ENCODE peak calls at places on chromosomes 12 and 14, in six cellular contexts. One of them, this sample, is unnamed.

GRCh38 chr14:96403409-96403808 is 11.5 kb downstream of the AK7 start:
- DNase-seq in GM12891: no peak
- DNase-seq in HepG2: no peak
- DNase-seq in K562: no peak
- DNase-seq in H1: no peak
- DNase-seq in GM12878: no peak
- DNase-seq in this sample: no peak

GRCh38 chr14:100261621-100262020 is 22.7 kb downstream of the YY1 start:
- DNase-seq in GM12891: no peak
- DNase-seq in HepG2: no peak
- DNase-seq in K562: no peak
- DNase-seq in H1: no peak
- DNase-seq in GM12878: no peak
- DNase-seq in this sample: no peak

GRCh38 chr12:104416637-104417036 is 40.1 kb upstream of the CHST11 start:
- DNase-seq in GM12891: no peak
- DNase-seq in HepG2: no peak
- DNase-seq in K562: no peak
- DNase-seq in H1: no peak
- DNase-seq in GM12878: no peak
- DNase-seq in this sample: no peak

GRCh38 chr12:93358821-93359220 is 18.9 kb upstream of the NUDT4 start:
- DNase-seq in GM12891: no peak
- DNase-seq in HepG2: no peak
- DNase-seq in K562: no peak
- DNase-seq in H1: no peak
- DNase-seq in GM12878: no peak
- DNase-seq in this sample: no peak

GRCh38 chr12:101806280-101806679 is 24.5 kb downstream of the GNPTAB start:
- DNase-seq in GM12891: no peak
- DNase-seq in HepG2: no peak
- DNase-seq in K562: no peak
- DNase-seq in H1: no peak
- DNase-seq in GM12878: no peak
- DNase-seq in this sample: no peak

GRCh38 chr14:82647088-82647697 is 1113.5 kb upstream of the SEL1L start:
- DNase-seq in GM12891: no peak
- DNase-seq in HepG2: no peak
- DNase-seq in K562: no peak
- DNase-seq in H1: no peak
- DNase-seq in GM12878: no peak
- DNase-seq in this sample: no peak

GRCh38 chr12:121530600-121531355 is 50.0 kb downstream of the KDM2B start:
- DNase-seq in GM12891: peak
- DNase-seq in HepG2: no peak
- DNase-seq in K562: peak
- DNase-seq in H1: no peak
- DNase-seq in GM12878: no peak
- DNase-seq in this sample: peak

GRCh38 chr12:132030367-132031038 is 80.8 kb downstream of the EP400 start:
- DNase-seq in GM12891: no peak
- DNase-seq in HepG2: no peak
- DNase-seq in K562: no peak
- DNase-seq in H1: no peak
- DNase-seq in GM12878: no peak
- DNase-seq in this sample: no peak

GRCh38 chr12:118611295-118611694 is 234.9 kb downstream of the SUDS3 start:
- DNase-seq in GM12891: no peak
- DNase-seq in HepG2: no peak
- DNase-seq in K562: no peak
- DNase-seq in H1: no peak
- DNase-seq in GM12878: no peak
- DNase-seq in this sample: no peak

GRCh38 chr14:36465178-36465577 is 54.9 kb downstream of the NKX2-1 start:
- DNase-seq in GM12891: no peak
- DNase-seq in HepG2: no peak
- DNase-seq in K562: no peak
- DNase-seq in H1: no peak
- DNase-seq in GM12878: no peak
- DNase-seq in this sample: no peak

GRCh38 chr12:105256921-105257320 is 20.9 kb upstream of the APPL2 start:
- DNase-seq in GM12891: no peak
- DNase-seq in HepG2: no peak
- DNase-seq in K562: no peak
- DNase-seq in H1: no peak
- DNase-seq in GM12878: no peak
- DNase-seq in this sample: no peak

GRCh38 chr14:31880935-31881334 is 196.2 kb upstream of the ARHGAP5 start:
- DNase-seq in GM12891: no peak
- DNase-seq in HepG2: peak
- DNase-seq in K562: no peak
- DNase-seq in H1: no peak
- DNase-seq in GM12878: no peak
- DNase-seq in this sample: no peak

GRCh38 chr12:53097564-53098353 is at the start of gene IGFBP6:
- DNase-seq in GM12891: no peak
- DNase-seq in HepG2: no peak
- DNase-seq in K562: peak
- DNase-seq in H1: peak
- DNase-seq in GM12878: no peak
- DNase-seq in this sample: no peak

GRCh38 chr12:39620664-39621658 is 1.4 kb upstream of the ABCD2 start:
- DNase-seq in GM12891: no peak
- DNase-seq in HepG2: no peak
- DNase-seq in K562: no peak
- DNase-seq in H1: no peak
- DNase-seq in GM12878: peak
- DNase-seq in this sample: no peak

GRCh38 chr14:99190696-99191662 is 81.0 kb downstream of the BCL11B start:
- DNase-seq in GM12891: no peak
- DNase-seq in HepG2: no peak
- DNase-seq in K562: no peak
- DNase-seq in H1: no peak
- DNase-seq in GM12878: no peak
- DNase-seq in this sample: no peak

GRCh38 chr14:54894995-54895394 is 7.6 kb downstream of the GCH1 start:
- DNase-seq in GM12891: no peak
- DNase-seq in HepG2: no peak
- DNase-seq in K562: no peak
- DNase-seq in H1: no peak
- DNase-seq in GM12878: no peak
- DNase-seq in this sample: no peak

DNA sequence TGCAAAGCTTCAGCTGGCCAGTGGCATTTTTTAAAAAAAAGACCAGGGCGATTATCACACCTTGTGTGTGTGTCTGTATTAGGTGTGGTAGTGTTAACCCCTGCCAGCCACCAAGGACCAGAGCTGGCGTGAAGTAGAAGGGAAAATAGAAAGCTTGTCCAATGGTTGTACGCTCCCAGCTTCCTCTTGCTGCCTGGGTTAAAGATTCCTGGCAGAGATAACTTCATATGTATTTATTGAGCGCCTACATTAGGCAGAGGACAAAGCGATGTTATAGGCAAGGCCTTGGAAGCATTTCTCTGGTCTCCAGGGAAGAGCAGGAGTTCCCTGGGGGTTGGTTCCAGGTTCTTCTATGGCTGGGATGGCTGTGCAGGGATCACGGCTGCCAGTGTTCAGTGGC is 3.2 kb downstream of the JDP2 start:
- DNase-seq in GM12891: no peak
- DNase-seq in HepG2: no peak
- DNase-seq in K562: no peak
- DNase-seq in H1: no peak
- DNase-seq in GM12878: no peak
- DNase-seq in this sample: no peak
- TF ChIP-seq TAF1 in GM12891: no peak
- TF ChIP-seq TAF1 in HepG2: no peak
- TF ChIP-seq TAF1 in K562: no peak
- TF ChIP-seq TAF1 in H1: no peak
- TF ChIP-seq TAF1 in GM12878: no peak
- TF ChIP-seq TAF1 in this sample: no peak

GRCh38 chr14:35121026-35121886 is 534 bp downstream of the PPP2R3C start:
- DNase-seq in GM12891: no peak
- DNase-seq in HepG2: no peak
- DNase-seq in K562: no peak
- DNase-seq in H1: no peak
- DNase-seq in GM12878: no peak
- DNase-seq in this sample: no peak

GRCh38 chr14:35122696-35123387 is 490 bp downstream of the PRORP start:
- DNase-seq in GM12891: no peak
- DNase-seq in HepG2: peak
- DNase-seq in K562: no peak
- DNase-seq in H1: no peak
- DNase-seq in GM12878: no peak
- DNase-seq in this sample: no peak

GRCh38 chr14:35124127-35124526 is 1.8 kb downstream of the PRORP start:
- DNase-seq in GM12891: no peak
- DNase-seq in HepG2: no peak
- DNase-seq in K562: no peak
- DNase-seq in H1: no peak
- DNase-seq in GM12878: no peak
- DNase-seq in this sample: no peak

GRCh38 chr14:35123388-35123703 is 994 bp downstream of the PRORP start:
- DNase-seq in GM12891: no peak
- DNase-seq in HepG2: no peak
- DNase-seq in K562: no peak
- DNase-seq in H1: no peak
- DNase-seq in GM12878: no peak
- DNase-seq in this sample: no peak

DNA sequence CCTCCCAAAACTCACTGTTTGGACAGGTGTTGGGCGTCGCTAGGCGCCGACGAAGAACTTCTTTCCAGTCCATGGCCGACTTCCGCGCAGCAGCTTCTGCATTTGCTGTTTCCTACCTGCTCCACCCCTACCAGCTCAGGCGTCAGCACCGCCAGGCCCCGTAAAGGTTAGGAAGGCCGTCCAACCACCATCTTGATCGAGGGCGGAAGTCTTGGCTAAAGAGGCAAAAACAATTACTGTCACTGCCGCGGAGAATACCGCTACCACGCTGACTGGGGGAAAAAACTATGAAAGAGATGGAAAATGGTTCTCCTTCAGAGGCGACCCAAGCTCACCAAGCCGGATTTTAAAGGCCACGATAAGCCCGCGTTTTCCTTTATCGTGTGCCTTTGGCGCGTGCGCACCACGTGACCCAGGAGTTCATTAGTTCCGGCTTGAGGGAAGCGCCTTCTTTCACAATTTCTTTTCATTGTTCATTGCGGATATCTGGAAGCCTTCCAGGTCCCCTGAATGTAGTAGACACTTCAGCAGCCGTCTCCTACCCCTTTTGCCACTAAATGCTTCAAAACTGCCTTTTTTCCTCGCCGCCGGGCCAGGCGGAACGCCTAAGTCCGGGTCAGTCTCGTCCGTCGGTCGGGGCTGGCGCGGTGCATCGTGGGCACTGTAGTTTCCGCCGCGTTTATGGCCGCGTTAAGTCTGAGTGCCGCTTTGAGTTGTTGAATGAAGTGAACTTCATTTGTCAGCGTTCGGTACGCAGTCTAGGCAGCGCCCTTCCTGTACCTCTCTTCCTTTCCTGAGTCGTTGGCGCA is at the start of the genes PPP2R3C and PRORP:
- DNase-seq in GM12891: peak
- DNase-seq in HepG2: peak
- DNase-seq in K562: peak
- DNase-seq in H1: peak
- DNase-seq in GM12878: peak
- DNase-seq in this sample: peak
- TF ChIP-seq POLR2A in GM12891: peak
- TF ChIP-seq POLR2A in HepG2: peak
- TF ChIP-seq POLR2A in K562: peak
- TF ChIP-seq POLR2A in H1: peak
- TF ChIP-seq POLR2A in GM12878: peak
- TF ChIP-seq POLR2A in this sample: peak

GRCh38 chr14:63664143-63664460 is 22.4 kb upstream of the WDR89 start:
- DNase-seq in GM12891: no peak
- DNase-seq in HepG2: peak
- DNase-seq in K562: no peak
- DNase-seq in H1: no peak
- DNase-seq in GM12878: no peak
- DNase-seq in this sample: no peak

GRCh38 chr14:63659726-63660125 is 18.1 kb upstream of the WDR89 start:
- DNase-seq in GM12891: no peak
- DNase-seq in HepG2: peak
- DNase-seq in K562: no peak
- DNase-seq in H1: no peak
- DNase-seq in GM12878: no peak
- DNase-seq in this sample: no peak

GRCh38 chr14:63662776-63663175 is 21.1 kb upstream of the WDR89 start:
- DNase-seq in GM12891: no peak
- DNase-seq in HepG2: no peak
- DNase-seq in K562: no peak
- DNase-seq in H1: no peak
- DNase-seq in GM12878: no peak
- DNase-seq in this sample: no peak

GRCh38 chr14:63666326-63666725 is 24.7 kb upstream of the WDR89 start:
- DNase-seq in GM12891: no peak
- DNase-seq in HepG2: no peak
- DNase-seq in K562: no peak
- DNase-seq in H1: no peak
- DNase-seq in GM12878: no peak
- DNase-seq in this sample: no peak

GRCh38 chr14:63663428-63664142 is 21.9 kb upstream of the WDR89 start:
- DNase-seq in GM12891: no peak
- DNase-seq in HepG2: peak
- DNase-seq in K562: no peak
- DNase-seq in H1: no peak
- DNase-seq in GM12878: no peak
- DNase-seq in this sample: no peak
- TF ChIP-seq TAF1 in GM12891: no peak
- TF ChIP-seq TAF1 in HepG2: no peak
- TF ChIP-seq TAF1 in K562: no peak
- TF ChIP-seq TAF1 in H1: no peak
- TF ChIP-seq TAF1 in GM12878: no peak
- TF ChIP-seq TAF1 in this sample: no peak

GRCh38 chr12:1592444-1593231 is 1.7 kb downstream of the FBXL14 start:
- DNase-seq in GM12891: no peak
- DNase-seq in HepG2: no peak
- DNase-seq in K562: peak
- DNase-seq in H1: peak
- DNase-seq in GM12878: no peak
- DNase-seq in this sample: peak

GRCh38 chr12:1594045-1594294 is 411 bp downstream of the FBXL14 start:
- DNase-seq in GM12891: peak
- DNase-seq in HepG2: no peak
- DNase-seq in K562: no peak
- DNase-seq in H1: no peak
- DNase-seq in GM12878: no peak
- DNase-seq in this sample: peak

GRCh38 chr12:1594295-1595025 is at the start of gene FBXL14:
- DNase-seq in GM12891: peak
- DNase-seq in HepG2: peak
- DNase-seq in K562: peak
- DNase-seq in H1: peak
- DNase-seq in GM12878: no peak
- DNase-seq in this sample: peak

GRCh38 chr12:1595026-1595561 is 713 bp upstream of the FBXL14 start:
- DNase-seq in GM12891: no peak
- DNase-seq in HepG2: no peak
- DNase-seq in K562: no peak
- DNase-seq in H1: no peak
- DNase-seq in GM12878: no peak
- DNase-seq in this sample: no peak

GRCh38 chr12:1593232-1594044 is 943 bp downstream of the FBXL14 start:
- DNase-seq in GM12891: no peak
- DNase-seq in HepG2: no peak
- DNase-seq in K562: no peak
- DNase-seq in H1: peak
- DNase-seq in GM12878: no peak
- DNase-seq in this sample: no peak
- TF ChIP-seq POLR2A in GM12891: no peak
- TF ChIP-seq POLR2A in HepG2: no peak
- TF ChIP-seq POLR2A in K562: no peak
- TF ChIP-seq POLR2A in H1: no peak
- TF ChIP-seq POLR2A in GM12878: peak
- TF ChIP-seq POLR2A in this sample: no peak

This sample was measured in GM12892.